ENCODE peak calls at places on chromosomes 2 and 18, in eight cellular contexts. B is RWPE1; I is HFF-Myc; V is activated T-helper 1 cell treated with Interleukin-2 at 50 U/mL for 16 hours; R is hippocampal formation; K is cardiac muscle cell; Z is effector memory CD4-positive, alpha-beta T cell; J is activated T-cell treated with anti-CD3 and anti-CD28 coated beads for 1 hour. X is an unnamed sample.
A peak's percentile ranks its signal among the peaks of the same experiment; 100 is the strongest.

GRCh38 chr18:62450546-62451395 is 72.1 kb upstream of the ZCCHC2 start:
- DNase-seq in J (no peak), R (no peak), K (peak; percentile 79), B (peak; percentile 70), I (peak; percentile 45), Z (no peak), V (no peak), X (peak; percentile 97)

GRCh38 chr2:33013684-33014110 is 66.9 kb downstream of the LTBP1 start:
- DNase-seq in K (no peak), I (no peak), J (no peak), V (no peak), R (no peak), B (no peak), Z (no peak), X (no peak)

GRCh38 chr18:79540161-79540913 is 139.3 kb upstream of the CTDP1 start:
- DNase-seq in J (no peak), R (peak; percentile 52), Z (no peak), K (no peak), B (no peak), V (no peak), I (no peak), X (no peak)

GRCh38 chr2:67574230-67574629 is 177.1 kb downstream of the ETAA1 start:
- DNase-seq in Z (no peak), I (no peak), R (no peak), V (no peak), B (peak; percentile 38), K (peak; percentile 75), J (no peak), X (no peak)

GRCh38 chr2:23286765-23287155 is 98.2 kb upstream of the KLHL29 start:
- DNase-seq in K (peak; percentile 79), B (peak; percentile 18), V (no peak), R (no peak), Z (no peak), J (no peak), I (peak; percentile 44), X (no peak)

GRCh38 chr2:241741016-241741415 is 6.6 kb downstream of the D2HGDH start:
- DNase-seq in Z (peak; percentile 39), R (no peak), I (no peak), J (no peak), K (no peak), B (no peak), V (no peak), X (no peak)

GRCh38 chr2:17538844-17539554 is 1.5 kb upstream of the VSNL1 start:
- DNase-seq in B (peak; percentile 52), Z (no peak), R (no peak), V (no peak), K (peak; percentile 66), I (no peak), J (no peak), X (no peak)

GRCh38 chr2:235507928-235508327 is 14.1 kb downstream of the AGAP1 start:
- DNase-seq in V (no peak), Z (no peak), B (no peak), I (no peak), R (no peak), K (no peak), J (no peak), X (no peak)

GRCh38 chr2:3527886-3528785 is 8.8 kb upstream of the ADI1 start:
- DNase-seq in I (no peak), Z (no peak), R (no peak), V (no peak), J (no peak), K (no peak), B (no peak), X (peak; percentile 59)

GRCh38 chr18:59220784-59221765 is 1.1 kb downstream of the GRP start:
- DNase-seq in J (no peak), B (no peak), R (no peak), Z (no peak), V (no peak), K (no peak), I (no peak), X (no peak)

GRCh38 chr2:112690853-112691390 is 29.9 kb upstream of the NT5DC4 start:
- DNase-seq in K (peak; percentile 70), R (peak; percentile 37), Z (peak; percentile 31), V (peak; percentile 36), J (peak; percentile 58), I (no peak), B (peak; percentile 60), X (peak; percentile 86)

GRCh38 chr18:1906421-1906820 is 664.9 kb downstream of the METTL4 start:
- DNase-seq in Z (no peak), K (no peak), V (no peak), I (no peak), J (no peak), B (peak; percentile 12), R (no peak), X (no peak)

GRCh38 chr2:217954469-217954868 is 48.3 kb downstream of the TNS1 start:
- DNase-seq in V (no peak), R (no peak), Z (no peak), I (no peak), J (no peak), B (no peak), K (no peak), X (no peak)

GRCh38 chr2:144524190-144524957 is 4.5 kb upstream of the ZEB2 start:
- DNase-seq in I (no peak), K (peak; percentile 77), R (no peak), V (no peak), B (no peak), Z (no peak), J (no peak), X (peak; percentile 54)

GRCh38 chr18:68301436-68301835 is 413.5 kb downstream of the TMX3 start:
- DNase-seq in I (no peak), Z (no peak), R (no peak), K (no peak), B (no peak), V (no peak), J (no peak), X (no peak)

GRCh38 chr18:13318644-13319501 is 100.3 kb downstream of the LDLRAD4 start:
- DNase-seq in Z (no peak), I (no peak), R (no peak), V (no peak), B (no peak), J (no peak), K (no peak), X (no peak)

GRCh38 chr2:152221870-152222269 is 46.3 kb upstream of the STAM2 start:
- DNase-seq in R (peak; percentile 45), Z (no peak), V (no peak), I (no peak), K (peak; percentile 73), J (no peak), B (no peak), X (no peak)

GRCh38 chr2:50480507-50480906 is 551.4 kb downstream of the NRXN1 start:
- DNase-seq in Z (no peak), R (no peak), J (no peak), K (no peak), B (no peak), I (no peak), V (no peak), X (no peak)

GRCh38 chr2:8580316-8581047 is 101.4 kb upstream of the ID2 start:
- DNase-seq in R (no peak), I (no peak), K (no peak), Z (no peak), V (no peak), B (no peak), J (no peak), X (no peak)

GRCh38 chr2:221572821-221573429 is 821 bp upstream of the EPHA4 start:
- DNase-seq in B (peak; percentile 52), V (peak; percentile 3), R (peak; percentile 51), Z (peak; percentile 20), I (no peak), J (peak; percentile 11), K (peak; percentile 66), X (peak; percentile 54)

GRCh38 chr18:48216639-48217280 is 192.4 kb downstream of the ZBTB7C start:
- DNase-seq in R (no peak), B (no peak), Z (no peak), J (no peak), K (no peak), V (no peak), I (no peak), X (no peak)

GRCh38 chr2:118223487-118224136 is 135.3 kb downstream of the INSIG2 start:
- DNase-seq in J (no peak), V (no peak), K (peak; percentile 1), I (no peak), R (no peak), Z (no peak), B (no peak), X (no peak)

GRCh38 chr2:199160677-199161465 is 296.9 kb downstream of the SATB2 start:
- DNase-seq in B (peak; percentile 54), I (peak; percentile 52), R (no peak), Z (no peak), K (peak; percentile 55), J (no peak), V (no peak), X (no peak)